ENCODE peak calls at places on chromosomes 6 and 20, in ten cellular contexts. U is right cardiac atrium; P is stimulated activated CD4-positive, alpha-beta T cell treated with anti-CD3 and anti-CD28 coated beads, TNF-alpha, amount 100 ng/mL, for 1 hour; G is head of caudate nucleus; B is RPMI7951; M is ELR; H is HTR-8/SVneo; D is A549; E is HS-27A; Z is left colon. K is an unnamed sample.

GRCh38 chr6:16752206-16752867 is 8.9 kb downstream of the ATXN1 start:
- DNase-seq in U (no peak), P (no peak), G (no peak), B (peak), M (peak), H (no peak), D (peak), E (no peak), Z (no peak), K (peak)

GRCh38 chr6:5036309-5036708 is 32.5 kb upstream of the RPP40 start:
- DNase-seq in U (no peak), P (no peak), G (no peak), B (peak), M (peak), H (no peak), D (peak), E (no peak), Z (peak), K (peak)

GRCh38 chr6:51301969-51302368 is 483.3 kb downstream of the TFAP2B start:
- DNase-seq in U (no peak), P (no peak), G (peak), B (no peak), M (no peak), H (no peak), D (no peak), E (no peak), Z (no peak), K (no peak)

GRCh38 chr6:115740907-115741306 is 319.8 kb downstream of the FRK start:
- DNase-seq in U (no peak), P (no peak), G (no peak), B (peak), M (no peak), H (no peak), D (no peak), E (no peak), Z (no peak), K (peak)

GRCh38 chr6:150410395-150410794 is 41.6 kb downstream of the IYD start:
- DNase-seq in U (no peak), P (no peak), G (no peak), B (no peak), M (no peak), H (no peak), D (no peak), E (no peak), Z (no peak), K (no peak)

GRCh38 chr6:121951077-121951476 is 448.4 kb upstream of the HSF2 start:
- DNase-seq in U (no peak), P (no peak), G (no peak), B (no peak), M (no peak), H (no peak), D (no peak), E (no peak), Z (no peak), K (no peak)

GRCh38 chr6:71138416-71138815 is 150.2 kb upstream of the OGFRL1 start:
- DNase-seq in U (no peak), P (no peak), G (no peak), B (peak), M (no peak), H (no peak), D (no peak), E (no peak), Z (no peak), K (peak)

GRCh38 chr6:16477367-16478149 is 239.2 kb downstream of the GMPR start:
- DNase-seq in U (peak), P (no peak), G (no peak), B (no peak), M (no peak), H (no peak), D (no peak), E (no peak), Z (no peak), K (no peak)

GRCh38 chr20:62980970-62981369 is 25.8 kb downstream of the BHLHE23 start:
- DNase-seq in U (no peak), P (no peak), G (peak), B (no peak), M (no peak), H (no peak), D (peak), E (no peak), Z (no peak), K (peak)

GRCh38 chr20:61026173-61026572 is 225.9 kb upstream of the CDH4 start:
- DNase-seq in U (no peak), P (no peak), G (no peak), B (no peak), M (no peak), H (no peak), D (no peak), E (no peak), Z (no peak), K (no peak)

GRCh38 chr6:15560713-15561112 is 102.1 kb downstream of the DTNBP1 start:
- DNase-seq in U (no peak), P (no peak), G (no peak), B (no peak), M (no peak), H (no peak), D (no peak), E (no peak), Z (no peak), K (no peak)

GRCh38 chr6:72424476-72424875 is 197.4 kb upstream of the KCNQ5 start:
- DNase-seq in U (no peak), P (no peak), G (no peak), B (no peak), M (no peak), H (no peak), D (no peak), E (no peak), Z (no peak), K (peak)

GRCh38 chr6:73704260-73704659 is 8.3 kb downstream of the CD109 start:
- DNase-seq in U (no peak), P (no peak), G (no peak), B (peak), M (peak), H (peak), D (peak), E (peak), Z (no peak), K (peak)

GRCh38 chr6:29462022-29462421 is 5.1 kb downstream of the OR2H1 start:
- DNase-seq in U (no peak), P (no peak), G (no peak), B (no peak), M (no peak), H (no peak), D (no peak), E (no peak), Z (no peak), K (no peak)

GRCh38 chr6:7691675-7692452 is 34.0 kb upstream of the BMP6 start:
- DNase-seq in U (peak), P (no peak), G (peak), B (peak), M (peak), H (peak), D (peak), E (no peak), Z (peak), K (peak)

GRCh38 chr6:61679625-61680024 is 606.4 kb downstream of the KHDRBS2 start:
- DNase-seq in U (no peak), P (no peak), G (no peak), B (no peak), M (no peak), H (no peak), D (no peak), E (no peak), Z (no peak), K (no peak)

GRCh38 chr6:127117979-127118504 is 429 bp upstream of the RSPO3 start:
- DNase-seq in U (peak), P (no peak), G (no peak), B (peak), M (peak), H (no peak), D (no peak), E (no peak), Z (peak), K (no peak)

GRCh38 chr6:170046786-170047626 is 243.9 kb downstream of the DLL1 start:
- DNase-seq in U (no peak), P (no peak), G (peak), B (peak), M (no peak), H (no peak), D (no peak), E (no peak), Z (peak), K (no peak)

GRCh38 chr6:117463762-117464665 is 18.5 kb upstream of the DCBLD1 start:
- DNase-seq in U (no peak), P (no peak), G (no peak), B (peak), M (peak), H (peak), D (peak), E (peak), Z (no peak), K (peak)

GRCh38 chr20:20019123-20019522 is 2.0 kb downstream of the NAA20 start:
- DNase-seq in U (no peak), P (no peak), G (no peak), B (no peak), M (no peak), H (no peak), D (no peak), E (no peak), Z (no peak), K (peak)

GRCh38 chr6:131858765-131859490 is 51.1 kb downstream of the ENPP1 start:
- DNase-seq in U (no peak), P (no peak), G (no peak), B (peak), M (peak), H (no peak), D (no peak), E (no peak), Z (no peak), K (peak)

GRCh38 chr6:111813247-111814162 is 59.7 kb downstream of the FYN start:
- DNase-seq in U (no peak), P (no peak), G (no peak), B (no peak), M (peak), H (no peak), D (no peak), E (peak), Z (no peak), K (peak)

GRCh38 chr6:43974643-43975235 is 152.5 kb downstream of the MRPL14 start:
- DNase-seq in U (no peak), P (no peak), G (no peak), B (no peak), M (peak), H (no peak), D (no peak), E (no peak), Z (no peak), K (peak)

GRCh38 chr6:6927437-6928361 is 180.1 kb upstream of the RREB1 start:
- DNase-seq in U (peak), P (no peak), G (no peak), B (peak), M (no peak), H (no peak), D (no peak), E (no peak), Z (no peak), K (no peak)

GRCh38 chr6:130985115-130985514 is 77.9 kb downstream of the EPB41L2 start:
- DNase-seq in U (no peak), P (no peak), G (no peak), B (no peak), M (no peak), H (no peak), D (no peak), E (no peak), Z (no peak), K (no peak)

GRCh38 chr20:14142171-14142570 is 146.9 kb downstream of the MACROD2 start:
- DNase-seq in U (peak), P (no peak), G (peak), B (no peak), M (no peak), H (peak), D (peak), E (peak), Z (peak), K (peak)

GRCh38 chr6:15501806-15502450 is 160.9 kb downstream of the DTNBP1 start:
- DNase-seq in U (peak), P (no peak), G (peak), B (peak), M (no peak), H (peak), D (no peak), E (no peak), Z (no peak), K (peak)

GRCh38 chr6:6696867-6697531 is 108.5 kb downstream of the LY86 start:
- DNase-seq in U (peak), P (no peak), G (peak), B (peak), M (peak), H (peak), D (peak), E (no peak), Z (peak), K (peak)

GRCh38 chr6:20191951-20192350 is 20.3 kb downstream of the MBOAT1 start:
- DNase-seq in U (no peak), P (no peak), G (no peak), B (no peak), M (no peak), H (no peak), D (no peak), E (no peak), Z (no peak), K (no peak)

GRCh38 chr6:46906776-46907175 is 15.0 kb downstream of the ADGRF5 start:
- DNase-seq in U (no peak), P (no peak), G (no peak), B (no peak), M (no peak), H (no peak), D (no peak), E (no peak), Z (no peak), K (no peak)

K was measured in epithelial cell of esophagus.